ENCODE peak calls at places on chromosomes 13 and 19, in five cellular contexts. I is progenitor cell of endocrine pancreas, P is tibial artery, M is HCT116, N is WERI-Rb-1. R is an unnamed sample.

GRCh38 chr13:112623051-112623711 is 35.2 kb upstream of the TUBGCP3 start:
- DNase-seq in N (no peak), P (no peak), M (no peak), I (no peak), R (no peak)

GRCh38 chr13:110347088-110347487 is 40.0 kb downstream of the COL4A2 start:
- DNase-seq in M (no peak), N (no peak), I (no peak), P (no peak), R (no peak)

GRCh38 chr19:6393982-6394412 is 1.0 kb upstream of the GTF2F1 start:
- DNase-seq in M (no peak), P (peak), N (no peak), I (no peak), R (no peak)

GRCh38 chr13:30832845-30833332 is 73.2 kb upstream of the MEDAG start:
- DNase-seq in P (no peak), M (peak), N (no peak), I (peak), R (peak)

GRCh38 chr13:107144432-107144831 is 576.5 kb upstream of the ARGLU1 start:
- DNase-seq in N (no peak), I (no peak), M (no peak), P (no peak), R (no peak)

GRCh38 chr19:47176071-47176626 is 45.5 kb downstream of the SAE1 start:
- DNase-seq in P (no peak), M (no peak), N (no peak), I (no peak), R (no peak)

GRCh38 chr13:113623491-113624234 is 34.3 kb downstream of the ATP4B start:
- DNase-seq in N (no peak), M (no peak), P (no peak), I (no peak), R (no peak)

GRCh38 chr13:43196171-43196611 is 172.8 kb downstream of the DNAJC15 start:
- DNase-seq in M (no peak), P (no peak), N (peak), I (no peak), R (no peak)

GRCh38 chr13:33125821-33126570 is 109.8 kb downstream of the KL start:
- DNase-seq in P (peak), I (no peak), N (no peak), M (peak), R (no peak)

GRCh38 chr13:95627590-95627989 is 16.9 kb downstream of the DZIP1 start:
- DNase-seq in N (no peak), P (no peak), I (no peak), M (no peak), R (no peak)

GRCh38 chr13:60370343-60370742 is 26.7 kb upstream of the TDRD3 start:
- DNase-seq in I (no peak), N (no peak), P (no peak), M (no peak), R (no peak)

GRCh38 chr13:100815476-100816046 is 141.0 kb upstream of the TMTC4 start:
- DNase-seq in M (no peak), N (no peak), I (no peak), P (no peak), R (no peak)

GRCh38 chr13:44088911-44089851 is 209.5 kb downstream of the LACC1 start:
- DNase-seq in N (no peak), I (no peak), M (no peak), P (no peak), R (no peak)

GRCh38 chr19:54644056-54644455 is 13.8 kb downstream of the LILRB1 start:
- DNase-seq in N (no peak), I (no peak), M (no peak), P (peak), R (no peak)

GRCh38 chr13:55615080-55615479 is 1525.6 kb upstream of the PRR20A start:
- DNase-seq in I (no peak), M (no peak), N (no peak), P (no peak), R (no peak)

GRCh38 chr13:89568746-89569145 is 1778.7 kb upstream of the MIR17HG start:
- DNase-seq in I (no peak), N (peak), P (no peak), M (no peak), R (no peak)

GRCh38 chr19:40433391-40434216 is 7.8 kb upstream of the SERTAD1 start:
- DNase-seq in P (peak), N (no peak), I (peak), M (no peak), R (peak)

GRCh38 chr13:75180805-75181455 is 301.0 kb downstream of the TBC1D4 start:
- DNase-seq in M (no peak), I (no peak), P (no peak), N (no peak), R (no peak)

GRCh38 chr19:29449371-29449770 is 76.4 kb upstream of the VSTM2B start:
- DNase-seq in N (no peak), P (no peak), M (no peak), I (no peak), R (no peak)

GRCh38 chr19:4052114-4052992 is 14.3 kb downstream of the ZBTB7A start:
- DNase-seq in M (no peak), P (no peak), N (no peak), I (no peak), R (no peak)

GRCh38 chr19:46898731-46899130 is 37.9 kb downstream of the ARHGAP35 start:
- DNase-seq in I (no peak), P (no peak), M (no peak), N (no peak), R (no peak)

GRCh38 chr13:109180905-109181425 is 551.6 kb downstream of the MYO16 start:
- DNase-seq in M (peak), I (no peak), N (no peak), P (no peak), R (no peak)

GRCh38 chr13:110479648-110480047 is 81.9 kb downstream of the RAB20 start:
- DNase-seq in P (peak), I (no peak), N (no peak), M (no peak), R (no peak)

GRCh38 chr19:409515-410242 is 732 bp upstream of the C2CD4C start:
- DNase-seq in M (no peak), N (peak), I (no peak), P (no peak), R (no peak)

GRCh38 chr19:44499559-44499958 is 763 bp downstream of the ZNF180 start:
- DNase-seq in M (no peak), P (no peak), N (peak), I (no peak), R (no peak)

GRCh38 chr19:2495130-2495641 is 19.3 kb downstream of the GADD45B start:
- DNase-seq in P (peak), N (no peak), I (no peak), M (no peak), R (no peak)

GRCh38 chr13:106597190-106597589 is 29.3 kb upstream of the ARGLU1 start:
- DNase-seq in P (peak), I (no peak), N (no peak), M (no peak), R (no peak)

GRCh38 chr19:37468961-37469777 is at the start of gene ZNF570:
- DNase-seq in N (peak), P (peak), I (peak), M (no peak), R (peak)

GRCh38 chr13:75938811-75939525 is 302.8 kb downstream of the LMO7 start:
- DNase-seq in M (no peak), I (no peak), N (no peak), P (no peak), R (no peak)

GRCh38 chr13:40410315-40410714 is 256.1 kb downstream of the FOXO1 start:
- DNase-seq in N (no peak), M (no peak), I (no peak), P (no peak), R (no peak)

GRCh38 chr19:7815325-7815724 is 14.7 kb upstream of the EVI5L start:
- DNase-seq in P (no peak), I (no peak), M (no peak), N (no peak), R (no peak)

GRCh38 chr13:114225610-114226009 is 9.1 kb upstream of the CDC16 start:
- DNase-seq in N (no peak), I (no peak), M (no peak), P (no peak), R (no peak)

GRCh38 chr13:67867206-67867605 is 637.1 kb upstream of the PCDH9 start:
- DNase-seq in I (no peak), N (no peak), M (no peak), P (no peak), R (no peak)

GRCh38 chr19:49664171-49665070 is 1.2 kb downstream of the IRF3 start:
- DNase-seq in N (peak), I (peak), P (peak), M (peak), R (peak)

GRCh38 chr19:37074819-37075362 is 3.3 kb upstream of the ZNF420 start:
- DNase-seq in N (no peak), M (no peak), P (no peak), I (no peak), R (no peak)

GRCh38 chr19:47573076-47574026 is at the start of gene ZNF541:
- DNase-seq in P (peak), I (no peak), N (no peak), M (no peak), R (no peak)

GRCh38 chr19:56398809-56399208 is 5.3 kb upstream of the ZNF583 start:
- DNase-seq in P (no peak), N (no peak), M (no peak), I (no peak), R (no peak)

GRCh38 chr19:36225219-36225892 is 10.4 kb downstream of the ZNF146 start:
- DNase-seq in P (no peak), I (no peak), M (no peak), N (no peak), R (no peak)

GRCh38 chr13:22061371-22061805 is 390.5 kb downstream of the FGF9 start:
- DNase-seq in P (no peak), M (no peak), I (no peak), N (no peak), R (no peak)

GRCh38 chr19:51513968-51514367 is 12.4 kb upstream of the SIGLEC12 start:
- DNase-seq in P (no peak), M (no peak), N (no peak), I (no peak), R (no peak)

GRCh38 chr19:51514866-51515481 is 13.4 kb upstream of the SIGLEC12 start:
- DNase-seq in M (peak), I (no peak), N (no peak), P (no peak), R (peak)

GRCh38 chr19:51509823-51510660 is 8.4 kb upstream of the SIGLEC12 start:
- DNase-seq in I (no peak), P (no peak), N (no peak), M (no peak), R (no peak)

GRCh38 chr19:51508059-51508733 is 6.6 kb upstream of the SIGLEC12 start:
- DNase-seq in I (no peak), P (no peak), M (no peak), N (no peak), R (no peak)

GRCh38 chr19:51511353-51511752 is 9.8 kb upstream of the SIGLEC12 start:
- DNase-seq in N (peak), M (peak), P (no peak), I (no peak), R (no peak)
- TF ChIP-seq CTCF in N (peak), M (peak), P (no peak), I (peak), R (no peak)

DNA sequence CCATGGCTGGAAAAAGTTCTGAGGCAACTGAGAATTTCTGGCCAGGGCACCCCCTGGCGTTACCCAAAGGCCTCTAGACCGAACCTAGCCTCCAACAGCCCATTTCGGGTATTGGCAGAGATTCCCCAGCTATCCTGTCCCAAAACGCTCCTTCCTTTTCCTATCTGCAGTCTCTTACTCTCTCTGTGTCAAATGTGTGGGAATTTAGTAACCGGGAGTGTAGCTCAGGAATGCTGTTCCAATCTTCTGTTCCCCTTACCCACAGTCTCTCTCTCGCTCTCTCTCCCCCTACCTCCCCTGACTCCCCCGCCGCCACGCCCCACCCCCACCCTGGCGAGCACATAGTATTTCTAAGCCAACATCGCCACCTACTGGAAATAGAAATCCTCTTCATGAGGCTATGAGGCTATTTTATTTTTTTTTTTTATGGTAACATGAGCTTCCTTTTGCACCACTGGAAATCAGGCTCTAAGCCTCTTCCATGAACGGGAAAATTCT is 27.0 kb downstream of the OXGR1 start:
- DNase-seq in I (no peak), N (no peak), M (peak), P (no peak), R (no peak)
- TF ChIP-seq CTCF in I (no peak), N (no peak), M (peak), P (no peak), R (no peak)

DNA sequence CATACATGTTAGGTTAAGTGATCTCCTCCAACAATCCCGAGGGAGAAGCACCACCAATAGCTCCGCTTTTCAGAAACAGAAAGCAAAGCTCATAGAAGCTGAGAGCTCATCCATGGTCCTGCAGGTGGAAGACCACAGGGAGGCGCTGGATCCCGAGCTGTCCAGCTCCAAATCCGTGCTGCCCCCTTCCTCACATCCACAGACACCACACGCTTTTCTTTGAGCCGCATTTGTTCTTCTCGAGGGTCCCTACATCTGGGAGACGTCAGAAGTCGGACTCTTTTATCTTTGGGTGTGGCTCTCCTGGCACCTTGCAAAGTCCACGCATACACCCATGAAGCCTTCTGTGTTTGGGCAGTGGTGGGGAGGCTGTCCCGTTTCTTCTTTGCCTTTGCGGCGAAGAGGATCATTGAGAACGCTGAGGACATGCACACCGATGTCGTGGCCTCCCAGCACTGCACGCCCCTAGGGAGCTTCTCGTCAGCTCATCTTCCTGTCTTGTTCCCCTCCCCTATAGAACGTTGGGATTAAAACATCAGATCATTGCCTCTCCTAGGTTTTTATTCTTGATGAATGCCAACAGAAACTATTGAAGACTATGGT is 184.8 kb downstream of the TEX29 start:
- DNase-seq in I (no peak), M (peak), N (peak), P (no peak), R (peak)
- TF ChIP-seq CTCF in I (peak), M (peak), N (peak), P (no peak), R (peak)

GRCh38 chr13:49869514-49869913 is 66.6 kb downstream of the SPRYD7 start:
- DNase-seq in P (no peak), N (peak), M (no peak), I (no peak), R (no peak)
- TF ChIP-seq CTCF in P (no peak), N (peak), M (peak), I (peak), R (peak)

GRCh38 chr19:14383898-14384669 is 2.8 kb downstream of the ADGRE5 start:
- DNase-seq in M (no peak), N (no peak), I (no peak), P (peak), R (no peak)

GRCh38 chr19:14385492-14385891 is 4.2 kb downstream of the ADGRE5 start:
- DNase-seq in I (no peak), M (no peak), N (no peak), P (no peak), R (no peak)

GRCh38 chr19:14381689-14382474 is 638 bp downstream of the ADGRE5 start:
- DNase-seq in M (no peak), I (no peak), P (peak), N (no peak), R (no peak)

GRCh38 chr19:14378890-14379289 is 2.4 kb upstream of the ADGRE5 start:
- DNase-seq in P (no peak), I (no peak), N (no peak), M (no peak), R (no peak)

DNA sequence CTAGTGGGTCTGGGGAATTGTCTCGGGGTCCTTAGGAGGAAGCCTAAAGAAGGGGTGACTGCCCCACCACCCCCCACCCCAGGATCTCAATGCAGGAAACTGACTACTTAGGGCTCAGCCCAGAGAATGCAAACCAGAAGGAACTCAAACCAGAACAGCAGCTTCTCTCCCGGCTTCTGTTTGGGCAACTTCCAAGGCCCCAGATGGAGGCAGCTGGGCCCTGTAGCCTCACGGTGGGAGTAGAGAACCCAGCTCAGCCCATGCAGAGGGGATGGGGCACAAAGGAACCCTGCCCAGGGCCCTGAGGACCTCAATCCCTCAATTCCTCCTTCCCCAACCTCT is 2.3 kb downstream of the ADGRE5 start:
- DNase-seq in M (no peak), N (no peak), P (no peak), I (no peak), R (no peak)
- TF ChIP-seq CTCF in M (no peak), N (no peak), P (no peak), I (no peak), R (no peak)

GRCh38 chr19:18349524-18350128 is 9.2 kb downstream of the PGPEP1 start:
- DNase-seq in M (no peak), P (peak), I (no peak), N (peak), R (peak)

GRCh38 chr19:18345296-18345695 is 4.9 kb downstream of the PGPEP1 start:
- DNase-seq in P (no peak), N (no peak), I (no peak), M (no peak), R (no peak)

GRCh38 chr19:18344546-18344945 is 4.1 kb downstream of the PGPEP1 start:
- DNase-seq in P (no peak), M (no peak), I (no peak), N (no peak), R (no peak)

GRCh38 chr19:18348171-18348570 is 7.8 kb downstream of the PGPEP1 start:
- DNase-seq in I (no peak), M (no peak), N (no peak), P (no peak), R (no peak)

GRCh38 chr19:18346091-18346490 is 5.7 kb downstream of the PGPEP1 start:
- DNase-seq in P (no peak), N (no peak), M (no peak), I (no peak), R (no peak)
- TF ChIP-seq CTCF in P (no peak), N (no peak), M (no peak), I (no peak), R (no peak)

R was measured in nephron progenitor cell.